ENCODE peak calls at places on chromosomes 7 and 10, in four cellular contexts. W, L, V and K are unnamed samples.

GRCh38 chr7:35251606-35252310 is 2.1 kb downstream of the TBX20 start:
- DNase-seq in V (no peak), W (no peak), L (no peak), K (no peak)

GRCh38 chr7:134693256-134693655 is 46.6 kb downstream of the BPGM start:
- DNase-seq in W (no peak), L (no peak), V (no peak), K (no peak)

GRCh38 chr7:22551768-22552513 is 52.0 kb upstream of the STEAP1B start:
- DNase-seq in V (no peak), W (no peak), L (no peak), K (no peak)

GRCh38 chr7:148142660-148143248 is 447.8 kb upstream of the C7orf33 start:
- DNase-seq in L (no peak), V (peak; percentile 26), W (peak; percentile 59), K (peak; percentile 57)

GRCh38 chr10:60281792-60282353 is 107.8 kb downstream of the ANK3 start:
- DNase-seq in V (no peak), L (no peak), W (peak; percentile 65), K (no peak)

GRCh38 chr7:129665013-129665401 is 53.5 kb downstream of the NRF1 start:
- DNase-seq in L (no peak), W (peak; percentile 28), V (no peak), K (no peak)

GRCh38 chr10:125441151-125441550 is 241.8 kb downstream of the TEX36 start:
- DNase-seq in W (no peak), V (no peak), L (no peak), K (no peak)

GRCh38 chr10:43193496-43194080 is 55.3 kb downstream of the CSGALNACT2 start:
- DNase-seq in W (no peak), V (no peak), L (no peak), K (no peak)

GRCh38 chr7:153061913-153062528 is 302.5 kb downstream of the ACTR3B start:
- DNase-seq in V (peak; percentile 3), W (peak; percentile 52), L (no peak), K (peak; percentile 66)

GRCh38 chr10:23412223-23412622 is 26.7 kb upstream of the OTUD1 start:
- DNase-seq in W (no peak), L (no peak), V (no peak), K (no peak)

GRCh38 chr10:91420868-91421267 is 10.7 kb downstream of the HECTD2 start:
- DNase-seq in L (no peak), W (no peak), V (no peak), K (no peak)

GRCh38 chr10:17088118-17088806 is 41.3 kb downstream of the CUBN start:
- DNase-seq in L (no peak), W (no peak), V (peak; percentile 9), K (no peak)

GRCh38 chr10:28734940-28735759 is 57.8 kb downstream of the BAMBI start:
- DNase-seq in V (peak; percentile 95), L (no peak), W (peak; percentile 87), K (no peak)

GRCh38 chr7:107960306-107960705 is 42.7 kb downstream of the LAMB1 start:
- DNase-seq in W (no peak), V (no peak), L (no peak), K (no peak)

GRCh38 chr7:83643012-83643411 is 5.9 kb downstream of the SEMA3E start:
- DNase-seq in V (no peak), W (no peak), L (no peak), K (no peak)

GRCh38 chr7:132433286-132433685 is 143.0 kb downstream of the PLXNA4 start:
- DNase-seq in V (no peak), L (no peak), W (no peak), K (no peak)

GRCh38 chr7:116273918-116274301 is 63.6 kb downstream of the TES start:
- DNase-seq in L (no peak), W (no peak), V (no peak), K (no peak)

GRCh38 chr10:24762161-24762924 is 38.7 kb upstream of the ARHGAP21 start:
- DNase-seq in L (no peak), V (no peak), W (no peak), K (no peak)

GRCh38 chr10:9301554-9301953 is 1247.1 kb downstream of the GATA3 start:
- DNase-seq in W (no peak), V (no peak), L (no peak), K (no peak)

GRCh38 chr10:9299966-9300365 is 1245.5 kb downstream of the GATA3 start:
- DNase-seq in L (no peak), W (no peak), V (no peak), K (no peak)

GRCh38 chr10:9301148-9301547 is 1246.7 kb downstream of the GATA3 start:
- DNase-seq in V (no peak), L (no peak), W (no peak), K (peak; percentile 14)

GRCh38 chr10:9302142-9302746 is 1247.8 kb downstream of the GATA3 start:
- DNase-seq in V (peak; percentile 33), W (peak; percentile 52), L (no peak), K (peak; percentile 32)

DNA sequence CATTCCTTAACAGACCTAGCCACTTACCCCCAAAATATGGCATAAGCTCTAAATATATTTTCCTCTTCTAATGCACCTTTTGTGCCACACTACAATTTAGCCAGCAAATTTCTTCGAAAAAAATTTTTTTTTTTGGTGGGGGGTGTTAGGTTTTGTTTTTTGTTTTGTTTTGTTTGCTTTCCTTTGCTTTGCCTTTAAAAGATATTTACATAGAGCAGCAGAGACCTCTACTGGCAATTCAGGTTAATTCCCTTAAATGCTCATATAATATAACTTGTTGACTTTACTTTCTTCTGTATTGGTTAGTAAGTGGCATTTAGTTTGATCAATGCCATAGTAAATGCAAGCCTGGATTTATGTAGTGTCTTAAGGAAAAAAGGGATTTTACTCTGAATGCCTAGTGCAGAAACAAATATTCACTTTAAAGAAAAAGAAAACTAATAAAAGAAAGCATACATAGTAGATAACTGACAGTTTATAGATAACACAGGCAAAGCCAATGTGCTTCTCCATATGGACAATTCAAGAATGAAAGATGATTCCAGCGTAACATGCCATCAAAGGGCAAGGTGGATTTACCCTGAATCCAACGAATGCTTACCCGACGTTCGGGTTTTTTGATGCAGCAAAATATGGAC is 1250.6 kb downstream of the GATA3 start:
- DNase-seq in L (no peak), V (peak; percentile 9), W (peak; percentile 14), K (peak; percentile 11)
- TF ChIP-seq BHLHE40 in L (no peak), V (no peak), W (no peak), K (no peak)

GRCh38 chr10:117004627-117005453 is at the start of gene SHTN1:
- DNase-seq in L (no peak), W (peak; percentile 85), V (peak; percentile 70), K (peak; percentile 78)
- TF ChIP-seq FOXM1 in L (no peak), W (no peak), V (no peak), K (no peak)

DNA sequence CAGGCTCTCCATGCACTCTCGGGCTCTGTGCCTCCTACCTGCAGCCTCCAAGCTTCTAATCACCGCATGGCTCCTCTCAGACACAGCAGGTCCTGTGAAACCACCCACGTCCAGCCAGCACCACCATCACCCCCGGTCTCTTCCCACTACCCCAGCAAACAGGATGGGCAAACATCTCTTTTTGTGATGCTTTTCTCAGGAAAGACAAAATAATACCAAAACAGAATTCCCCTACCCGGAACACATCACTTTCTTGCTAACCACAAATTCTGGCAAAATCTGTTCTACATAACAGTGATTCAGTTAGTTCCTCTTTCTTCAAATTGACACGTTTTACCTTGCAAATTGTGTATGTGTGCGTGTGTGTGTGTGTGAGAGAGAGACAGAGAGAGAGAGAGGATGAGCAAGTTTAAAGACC is 6.5 kb downstream of the SNX8 start:
- DNase-seq in W (no peak), L (peak; percentile 77), V (no peak), K (no peak)
- TF ChIP-seq BHLHE40 in W (no peak), L (peak; percentile 88), V (no peak), K (no peak)

GRCh38 chr7:12440229-12440628 is 36.6 kb upstream of the VWDE start:
- DNase-seq in V (no peak), L (no peak), W (no peak), K (no peak)

GRCh38 chr7:12436126-12436525 is 32.5 kb upstream of the VWDE start:
- DNase-seq in V (no peak), L (no peak), W (no peak), K (no peak)

GRCh38 chr7:12434012-12434642 is 30.5 kb upstream of the VWDE start:
- DNase-seq in L (no peak), W (no peak), V (no peak), K (no peak)

GRCh38 chr7:12431886-12432285 is 28.2 kb upstream of the VWDE start:
- DNase-seq in W (no peak), L (no peak), V (peak; percentile 3), K (no peak)

DNA sequence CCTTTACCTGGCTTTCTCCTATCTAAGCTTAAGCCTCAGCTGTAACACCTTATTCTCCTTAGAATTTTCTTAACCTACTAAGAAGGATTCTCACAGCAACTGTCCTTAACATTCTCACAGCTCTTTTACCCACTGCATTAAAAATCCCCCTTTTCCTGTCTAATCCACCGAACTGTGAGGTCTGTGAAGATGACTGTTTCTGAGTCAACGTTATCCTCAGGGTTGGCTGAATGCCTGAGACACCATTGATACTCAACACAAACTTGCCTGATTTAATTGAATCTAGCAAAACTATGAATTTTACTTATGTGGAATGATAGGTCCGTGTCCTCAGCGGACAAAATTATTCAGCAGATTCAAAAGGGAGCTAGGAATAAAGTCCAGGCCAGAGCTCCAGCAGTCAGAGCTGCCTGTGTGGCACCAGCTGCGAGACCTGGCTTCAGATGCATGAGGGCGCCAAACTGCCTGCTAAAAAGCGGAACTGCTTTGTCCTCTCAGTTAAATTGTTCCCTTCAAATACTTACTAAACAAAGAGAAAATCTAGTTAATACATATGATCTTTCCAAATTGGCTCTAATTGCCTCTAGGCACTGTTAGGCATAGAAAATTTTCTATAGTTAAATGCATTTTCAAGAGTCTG is 33.4 kb upstream of the VWDE start:
- DNase-seq in V (no peak), W (peak; percentile 59), L (no peak), K (no peak)
- TF ChIP-seq FOXM1 in V (no peak), W (no peak), L (no peak), K (no peak)

GRCh38 chr7:70417061-70417655 is 714.8 kb upstream of the GALNT17 start:
- DNase-seq in V (no peak), L (no peak), W (no peak), K (no peak)

GRCh38 chr7:70419816-70420215 is 712.1 kb upstream of the GALNT17 start:
- DNase-seq in L (no peak), W (no peak), V (no peak), K (no peak)

GRCh38 chr7:70415179-70415972 is 716.6 kb upstream of the GALNT17 start:
- DNase-seq in W (no peak), L (no peak), V (no peak), K (no peak)

GRCh38 chr7:70414368-70414767 is 717.6 kb upstream of the GALNT17 start:
- DNase-seq in L (no peak), W (no peak), V (no peak), K (no peak)

GRCh38 chr7:70416611-70417010 is 715.3 kb upstream of the GALNT17 start:
- DNase-seq in V (no peak), W (no peak), L (no peak), K (no peak)
- TF ChIP-seq BHLHE40 in V (no peak), W (no peak), L (no peak), K (no peak)